ENCODE peak calls at places on chromosomes 2 and 18, in seven cellular contexts. U is neural progenitor cell, H is mesenchymal stem cell, Z is mammary epithelial cell, E is hepatocyte, T is IMR-90, V is HepG2. C is an unnamed sample.
A peak's percentile ranks its signal among the peaks of the same experiment; 100 is the strongest.

GRCh38 chr18:13613591-13614317 is 112.6 kb downstream of the FAM210A start:
- DNase-seq in U (no peak), H (no peak), Z (no peak), E (no peak), T (no peak), V (no peak), C (no peak)

GRCh38 chr2:54666741-54667639 is 56.5 kb upstream of the EML6 start:
- DNase-seq in U (no peak), H (peak; percentile 80), Z (no peak), E (peak; percentile 63), T (peak; percentile 23), V (peak; percentile 90), C (peak; percentile 86)

GRCh38 chr2:231717281-231718180 is 9.2 kb downstream of the PTMA start:
- DNase-seq in U (no peak), H (peak; percentile 66), Z (peak; percentile 47), E (no peak), T (peak; percentile 76), V (peak; percentile 67), C (no peak)

GRCh38 chr2:200335657-200336056 is 29.2 kb downstream of the SPATS2L start:
- DNase-seq in U (no peak), H (no peak), Z (peak; percentile 50), E (no peak), T (no peak), V (peak; percentile 31), C (peak; percentile 43)

GRCh38 chr2:166436976-166437375 is 57.1 kb downstream of the SCN7A start:
- DNase-seq in U (no peak), H (no peak), Z (no peak), E (no peak), T (no peak), V (no peak), C (no peak)

GRCh38 chr2:12811916-12812315 is 95.2 kb downstream of the TRIB2 start:
- DNase-seq in U (no peak), H (no peak), Z (no peak), E (no peak), T (no peak), V (no peak), C (no peak)

GRCh38 chr2:177711472-177712276 is 319.1 kb downstream of the AGPS start:
- DNase-seq in U (no peak), H (no peak), Z (no peak), E (no peak), T (no peak), V (no peak), C (peak; percentile 24)

GRCh38 chr18:21085579-21086161 is 25.9 kb downstream of the ROCK1 start:
- DNase-seq in U (no peak), H (no peak), Z (no peak), E (no peak), T (peak; percentile 8), V (no peak), C (peak; percentile 15)

GRCh38 chr2:200509227-200509607 is 651 bp downstream of the KCTD18 start:
- DNase-seq in U (peak; percentile 20), H (peak; percentile 23), Z (peak; percentile 13), E (peak; percentile 11), T (no peak), V (no peak), C (no peak)

GRCh38 chr2:216217904-216218260 is 108.7 kb downstream of the XRCC5 start:
- DNase-seq in U (no peak), H (no peak), Z (no peak), E (no peak), T (no peak), V (no peak), C (no peak)

GRCh38 chr2:9336534-9337354 is 86.6 kb downstream of the ITGB1BP1 start:
- DNase-seq in U (no peak), H (peak; percentile 91), Z (peak; percentile 90), E (peak; percentile 88), T (peak; percentile 97), V (peak; percentile 93), C (peak; percentile 90)

GRCh38 chr2:210654091-210654490 is 97.7 kb downstream of the CPS1 start:
- DNase-seq in U (no peak), H (no peak), Z (no peak), E (no peak), T (peak; percentile 29), V (no peak), C (no peak)

GRCh38 chr2:6342273-6342920 is 523.3 kb downstream of the CMPK2 start:
- DNase-seq in U (no peak), H (no peak), Z (no peak), E (no peak), T (no peak), V (no peak), C (no peak)

GRCh38 chr2:188609321-188610049 is 317.8 kb downstream of the GULP1 start:
- DNase-seq in U (no peak), H (no peak), Z (no peak), E (no peak), T (peak; percentile 40), V (no peak), C (peak; percentile 29)

GRCh38 chr18:9103488-9103887 is 989 bp downstream of the NDUFV2 start:
- DNase-seq in U (no peak), H (peak; percentile 54), Z (peak; percentile 29), E (peak; percentile 33), T (peak; percentile 49), V (no peak), C (no peak)

GRCh38 chr18:36409779-36410178 is 112.3 kb downstream of the FHOD3 start:
- DNase-seq in U (no peak), H (no peak), Z (no peak), E (no peak), T (no peak), V (no peak), C (no peak)

GRCh38 chr2:129717560-129718128 is 261.8 kb upstream of the RAB6C start:
- DNase-seq in U (no peak), H (no peak), Z (no peak), E (no peak), T (no peak), V (no peak), C (no peak)

GRCh38 chr2:134581877-134582546 is 136.8 kb downstream of the TMEM163 start:
- DNase-seq in U (no peak), H (no peak), Z (no peak), E (no peak), T (no peak), V (no peak), C (no peak)

GRCh38 chr2:126858013-126858412 is 40.7 kb upstream of the TEX51 start:
- DNase-seq in U (no peak), H (no peak), Z (no peak), E (no peak), T (no peak), V (no peak), C (no peak)

GRCh38 chr2:88128654-88129312 is 921 bp upstream of the FABP1 start:
- DNase-seq in U (no peak), H (no peak), Z (no peak), E (no peak), T (no peak), V (no peak), C (no peak)

GRCh38 chr2:210686401-210686800 is 130.0 kb downstream of the CPS1 start:
- DNase-seq in U (no peak), H (no peak), Z (no peak), E (no peak), T (no peak), V (peak; percentile 63), C (no peak)

GRCh38 chr2:1750935-1751767 is 6.8 kb upstream of the PXDN start:
- DNase-seq in U (peak; percentile 82), H (peak; percentile 84), Z (peak; percentile 68), E (peak; percentile 87), T (peak; percentile 86), V (peak; percentile 28), C (peak; percentile 87)
- H2AFZ ChIP-seq in U (no peak overlapping the region), H (no peak overlapping the region), Z (peak overlapping the region; percentile 59), E (no peak overlapping the region), T (peak overlapping the region; percentile 85), V (no peak overlapping the region), C (no peak overlapping the region)

GRCh38 chr18:76460482-76460881 is 34.6 kb downstream of the ZNF516 start:
- DNase-seq in U (no peak), H (no peak), Z (no peak), E (no peak), T (peak; percentile 34), V (no peak), C (peak; percentile 56)
- H2AFZ ChIP-seq in U (no peak overlapping the region), H (no peak overlapping the region), Z (peak overlapping the region; percentile 75), E (no peak overlapping the region), T (no peak overlapping the region), V (no peak overlapping the region), C (no peak overlapping the region)

DNA sequence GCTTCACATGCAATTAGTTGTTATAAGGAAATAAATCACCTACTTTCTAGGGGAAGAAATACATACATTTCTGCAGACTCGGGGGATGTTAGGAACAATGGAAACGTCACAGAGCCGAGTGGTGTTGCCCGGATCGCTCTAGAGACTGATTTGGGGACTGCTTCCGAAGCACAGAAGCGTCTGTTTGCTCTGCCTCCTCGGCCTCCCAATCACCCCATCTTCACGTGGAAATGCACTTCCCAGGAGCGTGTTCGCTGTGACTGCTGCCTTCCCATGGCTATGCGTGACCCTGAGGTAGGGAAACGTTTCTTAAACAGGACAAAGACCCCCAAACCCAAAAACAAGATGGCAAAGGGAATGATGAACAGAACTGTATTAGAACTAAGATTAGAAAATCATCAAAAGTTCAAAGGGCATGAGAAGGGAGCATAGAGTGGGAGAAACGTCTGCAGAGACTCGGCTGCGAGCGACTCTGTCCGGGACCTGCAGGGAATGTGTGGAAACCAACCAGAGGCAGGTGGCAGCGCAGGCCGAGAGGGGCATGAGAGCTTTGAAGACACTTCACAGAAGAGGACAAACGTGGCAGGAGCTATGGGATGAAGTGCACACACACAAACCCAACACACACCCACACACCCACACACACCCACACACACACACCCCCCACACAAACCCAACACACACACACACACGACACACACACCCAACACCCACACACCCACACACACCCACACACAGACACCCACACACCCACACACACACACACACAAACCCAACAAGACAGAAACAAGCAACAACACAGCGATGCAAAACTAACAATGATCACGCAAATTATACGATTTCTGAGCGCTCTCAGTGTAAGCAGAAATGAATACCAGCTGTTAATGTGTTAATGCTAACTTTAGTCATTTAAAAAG is 41.3 kb downstream of the RTP5 start:
- DNase-seq in U (no peak), H (no peak), Z (no peak), E (no peak), T (no peak), V (no peak), C (no peak)
- H2AFZ ChIP-seq in U (no peak overlapping the region), H (no peak overlapping the region), Z (no peak overlapping the region), E (no peak overlapping the region), T (no peak overlapping the region), V (no peak overlapping the region), C (no peak overlapping the region)

GRCh38 chr18:10424576-10425314 is 29.7 kb upstream of the APCDD1 start:
- DNase-seq in U (no peak), H (peak; percentile 33), Z (no peak), E (no peak), T (no peak), V (no peak), C (no peak)
- H2AFZ ChIP-seq in U (no peak overlapping the region), H (no peak overlapping the region), Z (no peak overlapping the region), E (no peak overlapping the region), T (no peak overlapping the region), V (no peak overlapping the region), C (no peak overlapping the region)

C was measured in fibroblast of lung.